ENCODE peak calls at places on chromosomes 16 and 17, in nine cellular contexts. One of them, this sample, is unnamed.
A peak's percentile ranks its signal among the peaks of the same experiment; 100 is the strongest.

GRCh38 chr16:50717109-50717893 is 23.9 kb downstream of the NOD2 start:
- DNase-seq in brain microvascular endothelial cell: no peak
- DNase-seq in MM.1S: no peak
- DNase-seq in right cardiac atrium: no peak
- DNase-seq in neuronal stem cell: no peak
- DNase-seq in OCI-LY7: no peak
- DNase-seq in aorta: no peak
- DNase-seq in CD4-positive, CD25-positive, alpha-beta regulatory T cell: no peak
- DNase-seq in colonic mucosa: no peak
- DNase-seq in this sample: no peak

GRCh38 chr17:49299996-49300395 is 62.1 kb downstream of the ZNF652 start:
- DNase-seq in right cardiac atrium: no peak
- DNase-seq in MM.1S: no peak
- DNase-seq in neuronal stem cell: no peak
- DNase-seq in colonic mucosa: no peak
- DNase-seq in brain microvascular endothelial cell: no peak
- DNase-seq in CD4-positive, CD25-positive, alpha-beta regulatory T cell: no peak
- DNase-seq in aorta: no peak
- DNase-seq in OCI-LY7: no peak
- DNase-seq in this sample: no peak

GRCh38 chr17:67628580-67629013 is 89.1 kb upstream of the NOL11 start:
- DNase-seq in CD4-positive, CD25-positive, alpha-beta regulatory T cell: no peak
- DNase-seq in neuronal stem cell: no peak
- DNase-seq in OCI-LY7: peak; percentile 8
- DNase-seq in colonic mucosa: no peak
- DNase-seq in aorta: no peak
- DNase-seq in right cardiac atrium: peak; percentile 71
- DNase-seq in brain microvascular endothelial cell: no peak
- DNase-seq in MM.1S: no peak
- DNase-seq in this sample: no peak

GRCh38 chr16:12458591-12459400 is 344.9 kb downstream of the CPPED1 start:
- DNase-seq in CD4-positive, CD25-positive, alpha-beta regulatory T cell: peak; percentile 43
- DNase-seq in MM.1S: no peak
- DNase-seq in brain microvascular endothelial cell: no peak
- DNase-seq in colonic mucosa: no peak
- DNase-seq in neuronal stem cell: no peak
- DNase-seq in OCI-LY7: peak; percentile 15
- DNase-seq in aorta: peak; percentile 72
- DNase-seq in right cardiac atrium: peak; percentile 63
- DNase-seq in this sample: no peak

GRCh38 chr17:79790805-79791353 is 6.0 kb downstream of the CBX8 start:
- DNase-seq in aorta: no peak
- DNase-seq in brain microvascular endothelial cell: no peak
- DNase-seq in OCI-LY7: no peak
- DNase-seq in right cardiac atrium: no peak
- DNase-seq in MM.1S: no peak
- DNase-seq in CD4-positive, CD25-positive, alpha-beta regulatory T cell: no peak
- DNase-seq in neuronal stem cell: no peak
- DNase-seq in colonic mucosa: no peak
- DNase-seq in this sample: no peak

GRCh38 chr17:64107517-64108235 is 22.3 kb downstream of the ERN1 start:
- DNase-seq in OCI-LY7: no peak
- DNase-seq in CD4-positive, CD25-positive, alpha-beta regulatory T cell: no peak
- DNase-seq in colonic mucosa: no peak
- DNase-seq in aorta: no peak
- DNase-seq in MM.1S: no peak
- DNase-seq in right cardiac atrium: no peak
- DNase-seq in neuronal stem cell: no peak
- DNase-seq in brain microvascular endothelial cell: no peak
- DNase-seq in this sample: no peak

GRCh38 chr16:16857603-16858283 is 478.8 kb downstream of the NPIPA7 start:
- DNase-seq in OCI-LY7: no peak
- DNase-seq in colonic mucosa: no peak
- DNase-seq in CD4-positive, CD25-positive, alpha-beta regulatory T cell: no peak
- DNase-seq in aorta: no peak
- DNase-seq in brain microvascular endothelial cell: no peak
- DNase-seq in neuronal stem cell: no peak
- DNase-seq in MM.1S: no peak
- DNase-seq in right cardiac atrium: no peak
- DNase-seq in this sample: no peak

GRCh38 chr17:77206125-77206523 is 65.4 kb downstream of the SEC14L1 start:
- DNase-seq in neuronal stem cell: no peak
- DNase-seq in right cardiac atrium: no peak
- DNase-seq in brain microvascular endothelial cell: no peak
- DNase-seq in MM.1S: no peak
- DNase-seq in OCI-LY7: no peak
- DNase-seq in colonic mucosa: no peak
- DNase-seq in CD4-positive, CD25-positive, alpha-beta regulatory T cell: no peak
- DNase-seq in aorta: no peak
- DNase-seq in this sample: no peak

GRCh38 chr16:57663436-57663835 is 4.7 kb upstream of the ADGRG3 start:
- DNase-seq in right cardiac atrium: no peak
- DNase-seq in colonic mucosa: no peak
- DNase-seq in brain microvascular endothelial cell: no peak
- DNase-seq in MM.1S: no peak
- DNase-seq in aorta: no peak
- DNase-seq in OCI-LY7: no peak
- DNase-seq in neuronal stem cell: no peak
- DNase-seq in CD4-positive, CD25-positive, alpha-beta regulatory T cell: no peak
- DNase-seq in this sample: no peak

GRCh38 chr16:57658878-57659674 is 9.0 kb upstream of the ADGRG3 start:
- DNase-seq in OCI-LY7: no peak
- DNase-seq in colonic mucosa: no peak
- DNase-seq in CD4-positive, CD25-positive, alpha-beta regulatory T cell: no peak
- DNase-seq in right cardiac atrium: no peak
- DNase-seq in neuronal stem cell: no peak
- DNase-seq in MM.1S: no peak
- DNase-seq in aorta: no peak
- DNase-seq in brain microvascular endothelial cell: no peak
- DNase-seq in this sample: no peak

GRCh38 chr16:57661936-57662906 is 5.9 kb upstream of the ADGRG3 start:
- DNase-seq in colonic mucosa: no peak
- DNase-seq in aorta: no peak
- DNase-seq in OCI-LY7: no peak
- DNase-seq in MM.1S: no peak
- DNase-seq in brain microvascular endothelial cell: no peak
- DNase-seq in neuronal stem cell: no peak
- DNase-seq in CD4-positive, CD25-positive, alpha-beta regulatory T cell: no peak
- DNase-seq in right cardiac atrium: no peak
- DNase-seq in this sample: no peak

GRCh38 chr16:57661510-57661909 is 6.6 kb upstream of the ADGRG3 start:
- DNase-seq in colonic mucosa: no peak
- DNase-seq in right cardiac atrium: no peak
- DNase-seq in neuronal stem cell: no peak
- DNase-seq in brain microvascular endothelial cell: no peak
- DNase-seq in MM.1S: no peak
- DNase-seq in aorta: no peak
- DNase-seq in OCI-LY7: no peak
- DNase-seq in CD4-positive, CD25-positive, alpha-beta regulatory T cell: no peak
- DNase-seq in this sample: no peak

DNA sequence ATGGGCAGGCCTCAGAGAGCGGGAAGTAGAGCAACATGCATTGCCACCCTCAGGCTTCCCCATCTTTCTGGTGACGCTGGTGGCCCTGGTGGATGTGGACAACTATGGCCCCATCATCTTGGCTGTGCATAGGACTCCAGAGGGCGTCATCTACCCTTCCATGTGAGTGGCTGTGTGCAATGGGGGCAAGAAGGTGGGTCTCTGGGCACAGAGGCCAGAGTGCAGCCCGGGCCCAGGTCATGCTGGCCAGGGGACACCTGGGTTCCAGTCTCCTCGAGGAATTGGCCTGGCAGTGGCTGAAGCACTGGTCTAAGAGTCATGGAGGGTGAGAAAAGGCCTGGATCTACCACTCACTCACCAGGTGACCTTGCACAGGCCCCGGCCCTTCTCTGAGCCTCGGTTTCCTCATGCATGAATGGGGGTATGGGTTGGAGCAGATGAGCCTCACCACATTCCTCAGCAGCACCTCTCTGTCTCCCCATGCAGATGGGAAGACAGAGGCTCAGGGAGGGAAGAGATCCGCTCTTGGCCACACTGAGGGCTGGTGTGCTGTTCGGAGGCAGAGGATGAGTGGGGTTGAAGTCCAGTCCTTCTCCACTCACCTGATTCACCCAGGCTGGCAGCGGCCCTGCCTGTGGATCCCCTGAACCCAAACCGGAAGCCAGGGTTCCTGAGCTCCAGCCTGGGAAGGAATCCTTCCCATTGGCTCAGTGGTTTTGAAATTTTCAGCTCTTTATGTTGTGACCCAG is 7.2 kb upstream of the ADGRG3 start:
- DNase-seq in neuronal stem cell: no peak
- DNase-seq in right cardiac atrium: no peak
- DNase-seq in CD4-positive, CD25-positive, alpha-beta regulatory T cell: no peak
- DNase-seq in brain microvascular endothelial cell: no peak
- DNase-seq in aorta: no peak
- DNase-seq in colonic mucosa: no peak
- DNase-seq in OCI-LY7: no peak
- DNase-seq in MM.1S: no peak
- DNase-seq in this sample: no peak
- H3K27ac ChIP-seq in neuronal stem cell: no peak overlapping the region
- H3K27ac ChIP-seq in right cardiac atrium: no peak overlapping the region
- H3K27ac ChIP-seq in CD4-positive, CD25-positive, alpha-beta regulatory T cell: no peak overlapping the region
- H3K27ac ChIP-seq in brain microvascular endothelial cell: no peak overlapping the region
- H3K27ac ChIP-seq in aorta: no peak overlapping the region
- H3K27ac ChIP-seq in colonic mucosa: no peak overlapping the region
- H3K27ac ChIP-seq in OCI-LY7: no peak overlapping the region
- H3K27ac ChIP-seq in MM.1S: no peak overlapping the region
- H3K27ac ChIP-seq in this sample: no peak overlapping the region

DNA sequence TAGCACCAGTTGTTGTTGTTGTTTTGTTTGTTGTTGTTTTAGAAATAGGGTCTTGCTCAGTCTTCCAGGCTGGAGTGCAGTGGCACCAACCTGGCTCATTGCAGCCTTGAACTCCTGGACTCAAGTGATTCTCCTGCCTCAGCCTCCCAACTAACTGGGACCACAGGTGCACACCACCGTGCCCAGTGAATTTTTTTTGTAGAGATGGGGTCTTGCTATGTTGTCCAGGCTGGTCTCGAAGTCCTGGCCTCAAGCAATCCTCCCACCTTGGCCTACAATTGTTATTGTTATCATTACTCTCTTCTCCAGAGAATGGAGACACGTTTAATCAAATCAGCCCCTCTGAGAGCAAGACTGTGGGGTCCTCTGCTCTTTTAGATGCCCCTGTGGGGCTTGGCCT is 42.7 kb upstream of the EMP2 start:
- DNase-seq in MM.1S: no peak
- DNase-seq in aorta: no peak
- DNase-seq in colonic mucosa: no peak
- DNase-seq in CD4-positive, CD25-positive, alpha-beta regulatory T cell: no peak
- DNase-seq in brain microvascular endothelial cell: no peak
- DNase-seq in right cardiac atrium: no peak
- DNase-seq in neuronal stem cell: no peak
- DNase-seq in OCI-LY7: no peak
- DNase-seq in this sample: no peak
- H3K27ac ChIP-seq in MM.1S: no peak overlapping the region
- H3K27ac ChIP-seq in aorta: no peak overlapping the region
- H3K27ac ChIP-seq in colonic mucosa: no peak overlapping the region
- H3K27ac ChIP-seq in CD4-positive, CD25-positive, alpha-beta regulatory T cell: no peak overlapping the region
- H3K27ac ChIP-seq in brain microvascular endothelial cell: no peak overlapping the region
- H3K27ac ChIP-seq in right cardiac atrium: peak overlapping the region; percentile 76
- H3K27ac ChIP-seq in neuronal stem cell: no peak overlapping the region
- H3K27ac ChIP-seq in OCI-LY7: no peak overlapping the region
- H3K27ac ChIP-seq in this sample: no peak overlapping the region

GRCh38 chr16:85323230-85323960 is 211.1 kb upstream of the CIBAR2 start:
- DNase-seq in CD4-positive, CD25-positive, alpha-beta regulatory T cell: no peak
- DNase-seq in colonic mucosa: peak; percentile 25
- DNase-seq in MM.1S: no peak
- DNase-seq in brain microvascular endothelial cell: no peak
- DNase-seq in OCI-LY7: no peak
- DNase-seq in neuronal stem cell: no peak
- DNase-seq in right cardiac atrium: no peak
- DNase-seq in aorta: no peak
- DNase-seq in this sample: no peak

GRCh38 chr16:85323961-85324253 is 211.6 kb upstream of the CIBAR2 start:
- DNase-seq in OCI-LY7: no peak
- DNase-seq in neuronal stem cell: no peak
- DNase-seq in aorta: no peak
- DNase-seq in CD4-positive, CD25-positive, alpha-beta regulatory T cell: no peak
- DNase-seq in brain microvascular endothelial cell: no peak
- DNase-seq in MM.1S: no peak
- DNase-seq in right cardiac atrium: no peak
- DNase-seq in colonic mucosa: no peak
- DNase-seq in this sample: no peak

GRCh38 chr16:85320677-85321385 is 208.6 kb upstream of the CIBAR2 start:
- DNase-seq in neuronal stem cell: no peak
- DNase-seq in right cardiac atrium: no peak
- DNase-seq in CD4-positive, CD25-positive, alpha-beta regulatory T cell: no peak
- DNase-seq in brain microvascular endothelial cell: no peak
- DNase-seq in aorta: no peak
- DNase-seq in MM.1S: no peak
- DNase-seq in colonic mucosa: no peak
- DNase-seq in OCI-LY7: no peak
- DNase-seq in this sample: no peak

GRCh38 chr16:85319984-85320440 is 207.7 kb upstream of the CIBAR2 start:
- DNase-seq in brain microvascular endothelial cell: no peak
- DNase-seq in CD4-positive, CD25-positive, alpha-beta regulatory T cell: no peak
- DNase-seq in MM.1S: no peak
- DNase-seq in colonic mucosa: no peak
- DNase-seq in right cardiac atrium: no peak
- DNase-seq in aorta: no peak
- DNase-seq in neuronal stem cell: no peak
- DNase-seq in OCI-LY7: no peak
- DNase-seq in this sample: no peak

DNA sequence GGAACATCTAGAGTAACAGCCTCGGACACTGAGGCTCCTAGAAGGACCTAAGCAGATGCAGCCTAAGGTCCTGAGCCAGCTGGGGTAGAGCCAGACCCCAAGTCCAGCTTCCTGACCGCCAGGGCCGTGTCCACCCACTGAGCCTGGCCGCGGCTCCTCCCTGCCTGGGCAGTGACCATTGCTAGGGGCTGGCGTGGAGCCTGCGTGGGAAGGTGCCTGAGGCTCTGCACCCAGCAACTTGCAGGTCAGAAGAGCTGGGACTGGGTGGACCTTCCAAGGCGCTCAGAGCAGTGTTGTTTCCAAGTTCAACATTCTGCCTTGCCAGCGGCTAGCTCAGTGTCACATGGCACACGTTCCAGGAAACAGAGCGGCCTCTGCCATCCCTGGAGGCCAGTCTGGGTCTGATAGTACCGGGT is 209.6 kb upstream of the CIBAR2 start:
- DNase-seq in brain microvascular endothelial cell: peak; percentile 55
- DNase-seq in colonic mucosa: peak; percentile 84
- DNase-seq in CD4-positive, CD25-positive, alpha-beta regulatory T cell: no peak
- DNase-seq in neuronal stem cell: no peak
- DNase-seq in right cardiac atrium: peak; percentile 99
- DNase-seq in aorta: peak; percentile 98
- DNase-seq in MM.1S: no peak
- DNase-seq in OCI-LY7: no peak
- DNase-seq in this sample: no peak
- H3K27ac ChIP-seq in brain microvascular endothelial cell: peak overlapping the region; percentile 15
- H3K27ac ChIP-seq in colonic mucosa: peak overlapping the region; percentile 19
- H3K27ac ChIP-seq in CD4-positive, CD25-positive, alpha-beta regulatory T cell: no peak overlapping the region
- H3K27ac ChIP-seq in neuronal stem cell: no peak overlapping the region
- H3K27ac ChIP-seq in right cardiac atrium: peak overlapping the region; percentile 43
- H3K27ac ChIP-seq in aorta: no peak overlapping the region
- H3K27ac ChIP-seq in MM.1S: no peak overlapping the region
- H3K27ac ChIP-seq in OCI-LY7: no peak overlapping the region
- H3K27ac ChIP-seq in this sample: no peak overlapping the region

GRCh38 chr17:82839617-82840292 is at the start of gene ZNF750:
- DNase-seq in CD4-positive, CD25-positive, alpha-beta regulatory T cell: no peak
- DNase-seq in aorta: no peak
- DNase-seq in right cardiac atrium: no peak
- DNase-seq in brain microvascular endothelial cell: no peak
- DNase-seq in OCI-LY7: no peak
- DNase-seq in colonic mucosa: no peak
- DNase-seq in MM.1S: no peak
- DNase-seq in neuronal stem cell: no peak
- DNase-seq in this sample: peak; percentile 74

GRCh38 chr17:82835766-82836512 is 3.9 kb downstream of the ZNF750 start:
- DNase-seq in brain microvascular endothelial cell: no peak
- DNase-seq in MM.1S: no peak
- DNase-seq in CD4-positive, CD25-positive, alpha-beta regulatory T cell: no peak
- DNase-seq in aorta: no peak
- DNase-seq in neuronal stem cell: no peak
- DNase-seq in right cardiac atrium: no peak
- DNase-seq in OCI-LY7: no peak
- DNase-seq in colonic mucosa: no peak
- DNase-seq in this sample: peak; percentile 100

GRCh38 chr17:82838386-82839063 is 1.3 kb downstream of the ZNF750 start:
- DNase-seq in neuronal stem cell: no peak
- DNase-seq in aorta: no peak
- DNase-seq in colonic mucosa: peak; percentile 86
- DNase-seq in brain microvascular endothelial cell: no peak
- DNase-seq in MM.1S: no peak
- DNase-seq in right cardiac atrium: no peak
- DNase-seq in OCI-LY7: no peak
- DNase-seq in CD4-positive, CD25-positive, alpha-beta regulatory T cell: no peak
- DNase-seq in this sample: peak; percentile 59

GRCh38 chr17:82836823-82837357 is 2.9 kb downstream of the ZNF750 start:
- DNase-seq in CD4-positive, CD25-positive, alpha-beta regulatory T cell: no peak
- DNase-seq in OCI-LY7: no peak
- DNase-seq in neuronal stem cell: no peak
- DNase-seq in right cardiac atrium: no peak
- DNase-seq in brain microvascular endothelial cell: no peak
- DNase-seq in MM.1S: no peak
- DNase-seq in aorta: no peak
- DNase-seq in colonic mucosa: no peak
- DNase-seq in this sample: no peak

GRCh38 chr17:82837586-82838320 is 2.1 kb downstream of the ZNF750 start:
- DNase-seq in MM.1S: no peak
- DNase-seq in neuronal stem cell: no peak
- DNase-seq in aorta: no peak
- DNase-seq in OCI-LY7: no peak
- DNase-seq in right cardiac atrium: no peak
- DNase-seq in brain microvascular endothelial cell: no peak
- DNase-seq in colonic mucosa: peak; percentile 57
- DNase-seq in CD4-positive, CD25-positive, alpha-beta regulatory T cell: no peak
- DNase-seq in this sample: no peak
- H3K27ac ChIP-seq in MM.1S: no peak overlapping the region
- H3K27ac ChIP-seq in neuronal stem cell: no peak overlapping the region
- H3K27ac ChIP-seq in aorta: no peak overlapping the region
- H3K27ac ChIP-seq in OCI-LY7: no peak overlapping the region
- H3K27ac ChIP-seq in right cardiac atrium: peak overlapping the region; percentile 9
- H3K27ac ChIP-seq in brain microvascular endothelial cell: no peak overlapping the region
- H3K27ac ChIP-seq in colonic mucosa: peak overlapping the region; percentile 84
- H3K27ac ChIP-seq in CD4-positive, CD25-positive, alpha-beta regulatory T cell: no peak overlapping the region
- H3K27ac ChIP-seq in this sample: peak overlapping the region; percentile 100

This sample was measured in mammary epithelial cell.